ENCODE peak calls at places on chromosomes 1 and 21, in six cellular contexts. G is IMR-90, S is H9, U is H1, B is trophoblast cell, R is mesenchymal stem cell. D is an unnamed sample.

GRCh38 chr1:210328032-210328745 is 513 bp upstream of the HHAT start:
- DNase-seq in G (no peak), S (no peak), U (no peak), B (no peak), R (no peak), D (no peak)

GRCh38 chr1:31396633-31397351 is 16.2 kb upstream of the SERINC2 start:
- DNase-seq in G (peak), S (no peak), U (no peak), B (no peak), R (peak), D (no peak)

GRCh38 chr1:218409946-218410510 is 64.9 kb downstream of the TGFB2 start:
- DNase-seq in G (peak), S (no peak), U (no peak), B (no peak), R (no peak), D (no peak)

GRCh38 chr1:31151402-31151801 is 85.9 kb upstream of the PUM1 start:
- DNase-seq in G (no peak), S (no peak), U (no peak), B (peak), R (no peak), D (no peak)

GRCh38 chr1:233656700-233657099 is 42.8 kb downstream of the KCNK1 start:
- DNase-seq in G (no peak), S (no peak), U (no peak), B (no peak), R (no peak), D (no peak)

GRCh38 chr1:68185743-68186142 is 46.6 kb downstream of the WLS start:
- DNase-seq in G (no peak), S (no peak), U (no peak), B (peak), R (no peak), D (no peak)

GRCh38 chr21:45374826-45375455 is 30.0 kb upstream of the COL18A1 start:
- DNase-seq in G (no peak), S (no peak), U (no peak), B (no peak), R (no peak), D (no peak)

GRCh38 chr1:192877283-192877886 is 68.5 kb downstream of the RGS2 start:
- DNase-seq in G (no peak), S (no peak), U (no peak), B (no peak), R (peak), D (no peak)

GRCh38 chr1:31696246-31696645 is 7.6 kb downstream of the COL16A1 start:
- DNase-seq in G (no peak), S (no peak), U (no peak), B (no peak), R (no peak), D (no peak)

GRCh38 chr1:117615474-117615873 is 9.6 kb downstream of the TENT5C start:
- DNase-seq in G (no peak), S (no peak), U (no peak), B (no peak), R (no peak), D (no peak)

GRCh38 chr21:41755934-41756773 is 10.7 kb downstream of the RIPK4 start:
- DNase-seq in G (no peak), S (no peak), U (no peak), B (no peak), R (no peak), D (no peak)

GRCh38 chr1:155309423-155310021 is 856 bp downstream of the FDPS start:
- DNase-seq in G (no peak), S (no peak), U (no peak), B (no peak), R (peak), D (no peak)

GRCh38 chr1:145845514-145846161 is at the start of gene NUDT17:
- DNase-seq in G (peak), S (peak), U (peak), B (peak), R (peak), D (peak)

GRCh38 chr1:24278726-24279125 is 40.4 kb upstream of the GRHL3 start:
- DNase-seq in G (no peak), S (no peak), U (no peak), B (no peak), R (no peak), D (no peak)

GRCh38 chr21:45226540-45227326 is 61.0 kb downstream of the POFUT2 start:
- DNase-seq in G (peak), S (no peak), U (no peak), B (no peak), R (peak), D (no peak)

GRCh38 chr1:92834617-92835016 is 2.8 kb downstream of the RPL5 start:
- DNase-seq in G (no peak), S (no peak), U (no peak), B (no peak), R (no peak), D (no peak)

GRCh38 chr1:46692806-46693770 is 21.4 kb downstream of the TEX38 start:
- DNase-seq in G (no peak), S (no peak), U (no peak), B (no peak), R (no peak), D (no peak)

GRCh38 chr1:207868252-207868768 is 42.6 kb downstream of the CD34 start:
- DNase-seq in G (no peak), S (no peak), U (peak), B (no peak), R (peak), D (no peak)

GRCh38 chr1:224774378-224774777 is 155.1 kb upstream of the DNAH14 start:
- DNase-seq in G (no peak), S (peak), U (no peak), B (no peak), R (no peak), D (no peak)

DNA sequence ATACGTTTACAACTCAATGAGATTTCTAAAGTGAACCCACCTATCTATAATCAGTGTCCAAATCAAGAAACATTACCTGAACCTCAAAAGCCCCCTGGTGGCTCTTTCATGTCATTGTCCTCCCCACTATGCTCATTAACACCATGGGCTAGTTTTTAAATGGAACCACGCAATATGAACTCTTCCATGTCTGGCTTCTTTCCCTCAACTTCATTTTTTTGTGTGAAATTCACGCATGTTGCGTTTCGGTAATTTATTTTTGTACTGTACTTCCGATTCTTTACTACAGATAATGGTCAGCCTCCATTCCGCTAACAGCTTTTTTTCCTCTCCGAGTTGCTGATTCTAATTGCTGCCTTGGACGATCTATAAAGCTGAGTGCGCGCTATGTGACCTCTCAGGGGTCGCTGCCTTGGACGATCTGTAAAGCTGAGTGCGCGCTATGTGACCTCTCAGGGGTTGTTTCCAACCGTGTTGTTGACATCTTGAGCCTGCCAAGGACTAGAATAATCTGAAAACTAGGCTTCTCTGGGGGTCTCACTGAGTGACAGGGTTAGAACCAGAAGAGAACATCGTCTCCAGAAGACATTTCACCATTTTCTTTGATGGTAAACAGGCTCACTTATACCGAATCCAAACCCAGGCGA is 1.1 kb upstream of the CACYBP start:
- DNase-seq in G (peak), S (peak), U (no peak), B (peak), R (peak), D (peak)
- H4K91ac ChIP-seq in G (peak), S (no peak), U (peak), B (peak), R (peak), D (no peak)

DNA sequence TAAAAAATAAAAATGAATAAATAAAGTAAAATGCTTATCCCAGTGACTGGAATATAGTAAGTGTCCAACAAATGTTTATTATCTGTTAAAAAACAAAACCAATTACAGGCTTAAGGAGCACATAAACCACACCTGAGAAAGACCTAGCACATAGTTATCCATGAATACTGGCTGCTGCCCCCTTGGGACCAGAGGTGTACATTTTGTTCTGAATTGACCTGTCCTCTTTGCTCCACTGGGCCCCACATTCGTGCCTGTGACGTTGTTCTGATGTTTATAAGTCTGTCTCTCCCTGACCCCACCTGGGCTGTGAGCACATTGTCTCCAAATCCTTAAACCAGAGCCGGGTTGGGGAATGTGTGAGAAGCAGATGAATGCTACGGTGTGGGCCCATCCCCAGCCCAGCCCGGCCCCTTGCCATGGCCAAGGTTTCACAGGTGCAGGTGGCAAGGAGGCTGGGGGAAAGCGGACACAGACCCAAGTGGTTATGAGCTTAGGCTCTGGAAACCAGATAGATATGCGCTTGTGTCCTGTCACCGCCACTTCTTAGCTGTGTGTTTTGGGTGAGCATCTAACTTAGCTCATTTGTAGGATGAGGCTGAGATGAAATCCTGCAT is 29.1 kb downstream of the OPRD1 start:
- DNase-seq in G (no peak), S (no peak), U (no peak), B (no peak), R (no peak), D (no peak)
- H2BK120ac ChIP-seq in G (no peak), S (no peak), U (no peak), B (no peak), R (no peak), D (no peak)

DNA sequence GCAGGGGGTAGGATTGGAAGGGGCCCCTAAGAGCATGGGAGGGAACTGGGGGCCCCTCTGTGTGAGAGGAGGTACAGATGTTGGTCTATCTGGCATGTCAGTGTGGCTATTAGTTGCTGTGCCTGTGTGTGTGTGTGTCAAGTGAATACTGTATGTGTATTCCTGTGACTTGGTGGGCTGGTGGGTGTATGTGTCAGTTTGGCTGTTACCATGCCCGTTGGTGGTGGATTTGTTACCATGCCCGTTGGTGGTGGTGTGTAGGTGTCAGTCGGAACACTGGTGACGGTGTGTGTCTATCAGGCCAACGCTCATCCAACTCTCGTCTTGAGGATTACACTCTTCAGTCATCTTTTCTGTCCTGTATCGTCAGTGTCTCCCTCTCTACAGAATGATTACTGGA is 22.6 kb downstream of the TFAP2E start:
- DNase-seq in G (no peak), S (no peak), U (no peak), B (no peak), R (no peak), D (no peak)
- H4K91ac ChIP-seq in G (no peak), S (no peak), U (no peak), B (no peak), R (no peak), D (no peak)

DNA sequence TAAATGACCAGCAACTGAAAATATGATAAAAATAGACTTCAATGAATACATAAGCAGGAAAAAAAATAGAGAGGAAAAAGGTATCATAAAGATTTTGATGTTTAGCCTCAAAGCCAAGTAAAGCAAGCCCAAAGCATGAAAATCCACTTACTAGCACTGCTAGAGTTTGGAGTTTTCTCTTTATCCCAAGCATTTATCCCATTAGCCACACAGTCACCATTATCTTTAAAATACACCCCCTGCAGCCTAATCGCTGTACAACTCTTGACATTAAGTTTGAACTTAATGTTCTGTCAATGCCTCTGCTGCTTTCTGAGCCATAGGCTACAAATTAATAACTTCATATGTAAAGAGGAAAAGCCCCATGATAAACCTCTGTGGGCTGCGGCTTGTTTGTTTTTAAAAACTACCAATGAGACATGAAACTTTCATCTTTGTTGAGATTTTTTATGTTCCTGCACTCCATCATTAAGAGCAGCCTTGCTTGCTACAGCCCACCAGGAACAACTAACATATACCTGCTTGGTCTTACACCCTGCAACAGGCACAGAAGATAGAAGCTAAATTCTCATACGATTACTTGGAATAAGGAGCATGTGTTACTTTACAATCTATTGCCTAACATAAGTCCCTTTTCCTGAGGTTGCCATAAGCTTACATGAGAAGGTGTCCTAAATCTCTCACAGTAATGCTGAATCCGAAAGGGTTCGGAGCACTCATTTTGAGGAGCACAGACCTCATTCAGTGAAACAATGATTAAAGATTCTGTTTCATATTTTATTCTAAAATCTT is 202.4 kb downstream of the SMYD3 start:
- DNase-seq in G (no peak), S (no peak), U (no peak), B (no peak), R (no peak), D (no peak)
- H2BK120ac ChIP-seq in G (no peak), S (no peak), U (no peak), B (no peak), R (no peak), D (no peak)

GRCh38 chr1:206495011-206495461 is 12.3 kb upstream of the RASSF5 start:
- DNase-seq in G (no peak), S (no peak), U (no peak), B (no peak), R (no peak), D (no peak)
- H4K91ac ChIP-seq in G (no peak), S (no peak), U (no peak), B (no peak), R (no peak), D (no peak)

GRCh38 chr1:112826217-112826944 is 111.2 kb upstream of the PPM1J start:
- DNase-seq in G (no peak), S (no peak), U (no peak), B (no peak), R (no peak), D (no peak)
- H2BK120ac ChIP-seq in G (no peak), S (no peak), U (peak), B (peak), R (no peak), D (no peak)

GRCh38 chr1:77068013-77068412 is 151.2 kb downstream of the PIGK start:
- DNase-seq in G (no peak), S (peak), U (no peak), B (peak), R (no peak), D (no peak)
- H4K91ac ChIP-seq in G (no peak), S (no peak), U (no peak), B (no peak), R (no peak), D (no peak)

GRCh38 chr1:77682442-77683141 is at the start of gene ZZZ3:
- DNase-seq in G (peak), S (peak), U (peak), B (peak), R (peak), D (peak)
- H2BK120ac ChIP-seq in G (peak), S (peak), U (peak), B (peak), R (peak), D (no peak)